ENCODE peak calls at places on chromosome 10, in five cellular contexts. J, H, U, D and S are unnamed samples. For H3K4me1 and H3K27me3, the result is how much of the 10 kb centered on the place peaks cover.

GRCh38 chr10:80194373-80195045 is 10.8 kb downstream of the ANXA11 start:
- DNase-seq in J (no peak), H (peak), U (peak), D (no peak), S (no peak)

GRCh38 chr10:23755557-23755956 is 316.7 kb downstream of the OTUD1 start:
- DNase-seq in J (no peak), H (no peak), U (no peak), D (no peak), S (no peak)

GRCh38 chr10:117360016-117360415 is 15.2 kb downstream of the PDZD8 start:
- DNase-seq in J (no peak), H (no peak), U (no peak), D (no peak), S (no peak)

GRCh38 chr10:123203393-123204126 is 49.4 kb downstream of the BUB3 start:
- DNase-seq in J (no peak), H (no peak), U (no peak), D (no peak), S (no peak)

GRCh38 chr10:1153253-1153763 is 97.1 kb downstream of the WDR37 start:
- DNase-seq in J (no peak), H (no peak), U (no peak), D (no peak), S (no peak)

GRCh38 chr10:71789871-71790270 is 16.6 kb upstream of the VSIR start:
- DNase-seq in J (no peak), H (no peak), U (no peak), D (no peak), S (peak)

GRCh38 chr10:56763090-56763489 is 402.0 kb upstream of the ZWINT start:
- DNase-seq in J (no peak), H (peak), U (no peak), D (no peak), S (no peak)

GRCh38 chr10:74923556-74923955 is 97.2 kb downstream of the KAT6B start:
- DNase-seq in J (no peak), H (peak), U (no peak), D (no peak), S (no peak)

GRCh38 chr10:72259491-72260214 is 14.1 kb upstream of the DDIT4 start:
- DNase-seq in J (no peak), H (peak), U (no peak), D (no peak), S (peak)

GRCh38 chr10:45509491-45509890 is 135.5 kb downstream of the ALOX5 start:
- DNase-seq in J (no peak), H (no peak), U (no peak), D (no peak), S (no peak)

DNA sequence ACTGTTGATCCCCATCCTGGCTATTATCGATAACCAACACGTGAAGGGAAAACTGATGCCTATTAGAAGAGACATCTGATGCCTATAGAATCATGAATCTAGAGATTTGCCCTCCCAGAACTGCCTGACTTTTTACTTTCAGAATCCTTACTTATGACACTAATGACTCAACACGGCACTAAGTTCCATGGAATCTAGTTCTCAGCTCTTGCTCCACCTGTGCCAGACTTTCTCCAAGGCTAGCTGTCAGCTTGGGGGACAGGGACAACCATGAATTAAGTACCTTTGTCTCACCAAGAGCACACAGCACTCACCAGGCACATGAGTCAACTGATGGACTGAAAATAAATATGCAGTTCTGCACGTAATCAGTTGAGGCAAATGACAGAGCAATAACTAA is 184.2 kb downstream of the FRMD4A start:
- DNase-seq in J (no peak), H (no peak), U (no peak), D (no peak), S (no peak)
- H3K4me3 ChIP-seq in J (no peak), H (no peak), U (no peak), D (no peak), S (no peak)

GRCh38 chr10:62639139-62639538 is 165.4 kb upstream of the ADO start:
- DNase-seq in J (no peak), H (no peak), U (no peak), D (no peak), S (no peak)
- H3K4me1 ChIP-seq in J (under half), H (under half), U (under half), D (under half), S (under half)

GRCh38 chr10:22321156-22321711 is 335 bp downstream of the BMI1 start:
- DNase-seq in J (peak), H (peak), U (peak), D (peak), S (peak)

GRCh38 chr10:22320591-22321155 is at the start of gene BMI1:
- DNase-seq in J (peak), H (peak), U (peak), D (peak), S (peak)

GRCh38 chr10:22323538-22324305 is 2.8 kb downstream of the BMI1 start:
- DNase-seq in J (no peak), H (peak), U (no peak), D (no peak), S (no peak)

GRCh38 chr10:22322663-22323160 is 1.8 kb downstream of the BMI1 start:
- DNase-seq in J (no peak), H (no peak), U (no peak), D (no peak), S (no peak)

GRCh38 chr10:22321831-22322662 is 1.1 kb downstream of the BMI1 start:
- DNase-seq in J (peak), H (peak), U (peak), D (no peak), S (peak)
- H3K27me3 ChIP-seq in J (under half), H (half or more), U (half or more), D (under half), S (under half)

DNA sequence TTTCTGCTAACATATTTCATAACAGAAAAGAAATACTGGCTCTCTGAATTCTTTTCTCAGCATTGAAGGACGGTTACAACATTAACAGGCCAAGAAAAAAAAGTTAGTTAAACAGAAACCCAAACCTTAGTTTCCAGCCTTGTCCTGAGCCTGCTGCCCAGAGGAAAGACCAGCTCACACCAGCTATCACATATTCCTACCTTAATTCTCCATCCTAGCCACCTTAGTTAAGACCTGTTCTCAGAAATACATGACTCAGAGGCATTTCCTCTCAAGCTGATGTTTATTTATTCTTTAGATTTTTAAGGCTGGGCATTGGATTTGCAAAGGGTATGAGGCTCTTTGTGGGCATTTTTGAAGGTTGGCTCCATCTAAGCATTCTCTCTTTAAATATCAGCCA is 34.3 kb upstream of the ADAM12 start:
- DNase-seq in J (no peak), H (no peak), U (no peak), D (no peak), S (no peak)
- H3K4me3 ChIP-seq in J (no peak), H (no peak), U (no peak), D (no peak), S (no peak)

GRCh38 chr10:29982997-29983648 is 76.3 kb downstream of the JCAD start:
- DNase-seq in J (no peak), H (no peak), U (no peak), D (no peak), S (no peak)
- H3K4me1 ChIP-seq in J (under half), H (under half), U (under half), D (under half), S (under half)

DNA sequence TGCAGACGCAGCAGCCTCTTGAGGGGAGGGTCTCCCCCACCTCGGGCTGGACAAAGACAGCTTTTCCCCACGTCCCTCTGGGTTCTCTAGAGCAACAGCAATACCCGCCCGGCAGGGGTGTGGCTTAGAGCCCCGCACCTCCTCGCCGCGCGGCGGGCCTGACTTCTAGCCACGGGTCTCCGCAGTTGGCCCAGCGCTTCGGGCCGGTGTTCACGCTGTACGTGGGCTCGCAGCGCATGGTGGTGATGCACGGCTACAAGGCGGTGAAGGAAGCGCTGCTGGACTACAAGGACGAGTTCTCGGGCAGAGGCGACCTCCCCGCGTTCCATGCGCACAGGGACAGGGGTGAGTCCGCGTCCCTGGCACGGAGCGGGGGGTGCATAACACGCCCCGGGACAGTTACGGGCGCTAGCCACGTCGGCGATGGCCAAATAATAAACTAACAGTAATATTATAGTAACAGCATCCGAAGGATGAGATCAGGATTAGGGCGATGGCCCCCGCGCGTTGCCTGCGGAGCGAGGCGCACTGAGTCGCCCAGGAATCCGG is 1.2 kb downstream of the CYP2E1 start:
- DNase-seq in J (no peak), H (peak), U (no peak), D (no peak), S (no peak)
- H3K27me3 ChIP-seq in J (under half), H (half or more), U (under half), D (under half), S (under half)

DNA sequence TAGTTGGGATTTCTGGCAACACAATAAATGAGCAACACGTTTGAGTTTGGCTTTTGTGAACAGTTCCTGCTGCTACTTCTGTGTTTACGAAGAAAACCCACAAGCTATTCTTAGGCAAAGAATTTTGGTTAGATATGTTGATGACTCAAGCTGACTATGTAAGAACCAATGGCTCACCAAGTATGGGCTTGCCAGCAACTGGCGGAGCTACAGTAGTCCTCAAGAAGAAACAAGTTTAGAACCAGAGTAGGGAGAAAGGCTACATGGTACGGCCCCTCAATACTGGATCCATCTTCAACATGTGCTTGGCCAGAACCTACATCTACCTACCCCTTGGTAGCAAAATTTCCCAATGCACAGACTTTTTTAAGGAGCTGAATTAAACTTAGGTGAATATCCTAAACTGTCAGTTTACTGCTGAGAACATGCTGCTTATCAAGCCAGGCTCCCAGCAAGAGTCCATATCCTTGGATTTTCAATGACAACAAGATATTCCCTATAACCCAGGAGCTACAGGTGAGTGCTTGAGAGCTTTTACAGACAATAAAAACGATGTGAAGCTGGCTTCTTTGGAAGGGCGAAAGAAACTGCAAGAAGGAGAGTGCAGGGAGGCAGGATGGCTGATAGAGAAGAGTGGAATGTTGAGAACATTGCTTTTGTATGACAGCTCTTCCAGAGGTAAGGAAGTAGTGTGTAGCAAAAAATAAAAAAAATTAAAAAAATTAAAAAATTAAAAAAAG is 74.3 kb upstream of the ASAH2 start:
- DNase-seq in J (peak), H (peak), U (no peak), D (peak), S (no peak)
- H3K4me3 ChIP-seq in J (no peak), H (peak), U (no peak), D (no peak), S (no peak)

DNA sequence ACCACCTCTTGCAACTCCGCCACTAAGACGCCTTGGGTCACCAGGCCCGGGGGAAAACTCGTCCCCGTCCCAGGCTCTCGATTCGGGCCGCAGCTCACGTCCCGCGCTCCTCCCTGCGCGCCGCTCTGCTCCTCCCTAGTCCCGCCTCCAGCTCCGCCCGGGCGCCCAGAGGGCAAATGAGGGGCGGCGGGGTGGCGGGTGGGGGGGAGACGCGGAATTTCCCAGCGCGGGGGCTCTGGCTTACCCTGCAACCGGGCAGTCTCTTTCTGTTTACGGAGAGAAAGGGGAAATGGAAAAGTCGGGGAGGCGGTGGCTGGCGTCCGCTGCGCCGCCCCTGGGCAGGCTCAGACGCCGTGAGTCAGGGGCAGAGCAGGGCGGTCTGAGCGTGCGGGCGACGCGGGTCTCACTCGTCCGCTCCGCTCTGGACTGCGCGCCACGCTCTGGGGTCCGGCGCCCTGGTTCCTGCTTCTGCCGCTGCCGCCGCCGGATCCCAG is at the start of gene MAP3K8:
- DNase-seq in J (peak), H (peak), U (peak), D (peak), S (peak)
- H3K4me1 ChIP-seq in J (half or more), H (half or more), U (under half), D (under half), S (under half)